ENCODE peak calls at places on chromosomes 5 and 9, in six cellular contexts. O is GM23248, N is HCT116, U is mammary epithelial cell, S is hepatocyte, B is fibroblast of lung. R is an unnamed sample.

GRCh38 chr5:53749611-53750010 is 189.2 kb downstream of the NDUFS4 start:
- DNase-seq in S (no peak), O (peak; percentile 10), N (no peak), B (peak; percentile 4), U (no peak), R (no peak)

GRCh38 chr5:168883253-168883880 is 304.2 kb upstream of the PANK3 start:
- DNase-seq in B (no peak), N (no peak), O (no peak), S (no peak), U (no peak), R (no peak)

GRCh38 chr5:71537681-71538080 is 49.5 kb upstream of the MCCC2 start:
- DNase-seq in O (no peak), S (no peak), B (no peak), U (no peak), N (no peak), R (no peak)

GRCh38 chr9:123150708-123151503 is 117.4 kb downstream of the GPR21 start:
- DNase-seq in S (no peak), U (no peak), N (no peak), O (peak; percentile 22), B (no peak), R (no peak)

GRCh38 chr9:6997330-6997729 is 239.6 kb downstream of the KDM4C start:
- DNase-seq in B (no peak), U (no peak), N (no peak), S (no peak), O (peak; percentile 61), R (no peak)

GRCh38 chr5:912356-913091 is 19.8 kb downstream of the TRIP13 start:
- DNase-seq in N (peak; percentile 98), U (peak; percentile 99), B (peak; percentile 96), O (peak; percentile 45), S (no peak), R (no peak)

GRCh38 chr5:80953587-80953986 is 6.6 kb upstream of the RASGRF2 start:
- DNase-seq in U (no peak), S (no peak), B (no peak), O (no peak), N (no peak), R (no peak)

GRCh38 chr9:90658181-90658580 is 15.6 kb upstream of the DIRAS2 start:
- DNase-seq in S (no peak), N (no peak), B (no peak), O (no peak), U (no peak), R (no peak)

GRCh38 chr9:27474350-27474749 is 49.7 kb upstream of the IFNK start:
- DNase-seq in O (no peak), N (no peak), U (no peak), S (no peak), B (no peak), R (no peak)

GRCh38 chr9:121885345-121885901 is 207.7 kb downstream of the TTLL11 start:
- DNase-seq in S (no peak), O (no peak), N (no peak), B (peak; percentile 49), U (no peak), R (no peak)

GRCh38 chr5:82793808-82794419 is 283.3 kb downstream of the TMEM167A start:
- DNase-seq in S (no peak), U (no peak), O (peak; percentile 38), B (peak; percentile 17), N (peak; percentile 26), R (peak; percentile 47)

GRCh38 chr9:86470326-86470725 is 116.1 kb upstream of the TUT7 start:
- DNase-seq in U (no peak), B (peak; percentile 75), S (no peak), N (no peak), O (peak; percentile 55), R (no peak)

GRCh38 chr5:176559683-176560082 is 10.5 kb downstream of the CDHR2 start:
- DNase-seq in S (no peak), N (peak; percentile 50), B (no peak), O (no peak), U (peak; percentile 30), R (peak; percentile 34)

GRCh38 chr5:150214289-150214688 is 24.4 kb downstream of the SLC6A7 start:
- DNase-seq in B (no peak), O (peak; percentile 78), S (no peak), U (no peak), N (no peak), R (no peak)

GRCh38 chr5:78405820-78406750 is 45.7 kb downstream of the SCAMP1 start:
- DNase-seq in O (peak; percentile 77), N (no peak), U (peak; percentile 66), S (no peak), B (peak; percentile 9), R (no peak)

GRCh38 chr5:132510076-132510475 is 19.5 kb upstream of the IRF1 start:
- DNase-seq in O (peak; percentile 70), B (peak; percentile 96), N (no peak), U (peak; percentile 80), S (no peak), R (no peak)

GRCh38 chr5:175860531-175861045 is 10.8 kb upstream of the CPLX2 start:
- DNase-seq in O (no peak), B (no peak), N (no peak), U (no peak), S (no peak), R (no peak)

GRCh38 chr9:95552814-95553546 is 36.2 kb upstream of the PTCH1 start:
- DNase-seq in O (no peak), U (no peak), B (no peak), S (peak; percentile 68), N (no peak), R (no peak)
- TF ChIP-seq EZH2 in O (no peak), U (no peak), B (no peak), S (no peak), N (no peak), R (no peak)

DNA sequence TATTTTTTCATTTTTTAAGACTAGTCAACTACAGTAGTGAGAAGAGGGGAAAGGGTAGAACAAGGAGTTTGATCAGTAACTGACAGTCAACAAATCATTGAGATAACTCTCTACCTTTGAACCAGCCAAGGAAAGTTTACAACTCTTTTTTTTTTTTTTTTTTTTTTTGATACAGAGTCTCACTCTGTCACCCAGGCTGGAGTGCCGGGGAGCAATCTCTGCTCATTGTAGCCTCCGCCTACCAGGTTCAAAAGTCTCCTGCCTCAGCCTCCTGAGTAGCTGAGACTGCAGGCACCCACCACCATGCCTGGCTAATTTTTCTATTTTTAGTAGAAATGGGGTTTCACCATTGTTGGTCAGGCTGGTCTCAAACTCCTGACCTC is 9.0 kb upstream of the DUSP1 start:
- DNase-seq in B (no peak), N (no peak), S (no peak), U (no peak), O (no peak), R (no peak)
- H3K4me1 ChIP-seq in B (peaks cover 20% of the 10 kb centered on the region), N (peaks cover 53% of the 10 kb centered on the region), S (peaks cover 37% of the 10 kb centered on the region), U (peaks cover 36% of the 10 kb centered on the region), O (peaks cover 45% of the 10 kb centered on the region), R (peaks cover 12% of the 10 kb centered on the region)

GRCh38 chr5:131318455-131318854 is 54.6 kb downstream of the CDC42SE2 start:
- DNase-seq in B (no peak), S (no peak), N (no peak), O (no peak), U (no peak), R (no peak)
- H3K4me2 ChIP-seq in B (no peak overlapping the region), S (no peak overlapping the region), N (no peak overlapping the region), O (no peak overlapping the region), U (no peak overlapping the region), R (no peak overlapping the region)

GRCh38 chr5:134226441-134227192 is 744 bp upstream of the PPP2CA start:
- DNase-seq in O (peak; percentile 42), U (peak; percentile 31), S (no peak), B (peak; percentile 39), N (no peak), R (peak; percentile 90)
- TF ChIP-seq EZH2 in O (no peak), U (no peak), S (no peak), B (no peak), N (no peak), R (no peak)

GRCh38 chr9:16730162-16730561 is 140.3 kb downstream of the BNC2 start:
- DNase-seq in N (no peak), O (no peak), U (no peak), B (no peak), S (no peak), R (no peak)

GRCh38 chr9:16727452-16728127 is 142.9 kb downstream of the BNC2 start:
- DNase-seq in B (peak; percentile 56), U (no peak), O (peak; percentile 39), S (no peak), N (no peak), R (peak; percentile 9)

GRCh38 chr9:16726718-16727451 is 143.6 kb downstream of the BNC2 start:
- DNase-seq in O (peak; percentile 93), S (peak; percentile 74), B (peak; percentile 91), U (peak; percentile 71), N (no peak), R (peak; percentile 14)

GRCh38 chr9:16729656-16730055 is 140.8 kb downstream of the BNC2 start:
- DNase-seq in S (no peak), B (no peak), O (no peak), N (no peak), U (no peak), R (no peak)

GRCh38 chr9:16728128-16728505 is 142.4 kb downstream of the BNC2 start:
- DNase-seq in B (peak; percentile 34), N (no peak), O (peak; percentile 19), S (no peak), U (no peak), R (no peak)
- H3K4me1 ChIP-seq in B (peaks cover 6% of the 10 kb centered on the region), N (no peaks in the 10 kb centered on the region), O (peaks cover 43% of the 10 kb centered on the region), S (peaks cover 14% of the 10 kb centered on the region), U (peaks cover 9% of the 10 kb centered on the region), R (peaks cover 4% of the 10 kb centered on the region)

DNA sequence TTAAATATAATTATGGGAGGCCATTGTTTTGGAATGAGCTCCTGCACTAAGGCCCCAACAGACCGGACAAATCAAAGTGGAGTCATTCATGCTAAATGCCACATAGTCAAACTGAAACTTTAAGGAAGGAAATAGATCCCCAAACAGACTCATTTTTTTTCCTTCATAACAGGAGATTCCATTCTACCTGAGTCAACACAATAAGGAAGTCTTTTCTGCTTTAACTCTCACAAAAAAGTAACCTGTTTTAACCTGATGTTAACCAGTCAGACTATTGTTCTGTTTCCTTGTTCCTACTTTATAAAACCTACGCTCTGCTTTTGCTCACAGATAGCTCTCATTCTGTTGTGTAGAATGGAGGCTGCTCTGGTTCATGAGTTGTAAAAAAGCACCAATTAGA is 234.9 kb downstream of the YTHDC2 start:
- DNase-seq in N (no peak), S (no peak), O (no peak), B (no peak), U (peak; percentile 7), R (no peak)
- H3K4me2 ChIP-seq in N (no peak overlapping the region), S (no peak overlapping the region), O (no peak overlapping the region), B (no peak overlapping the region), U (no peak overlapping the region), R (no peak overlapping the region)